ENCODE peak calls at places on chromosomes 4 and X, in seven cellular contexts. I is IMR-90, X is H9, Q is neuronal stem cell, U is mesenchymal stem cell, R is H1, V is trophoblast cell. M is an unnamed sample. For H3K79me1, the result is how much of the 10 kb centered on the place peaks cover.

GRCh38 chr4:141711211-141711610 is 74.8 kb downstream of the IL15 start:
- DNase-seq in V (no peak), U (peak), R (no peak), X (no peak), I (peak), Q (no peak), M (peak)

GRCh38 chr4:114401483-114401882 is 197.1 kb upstream of the UGT8 start:
- DNase-seq in V (no peak), R (no peak), Q (no peak), X (no peak), I (no peak), U (no peak), M (no peak)

GRCh38 chr4:149997881-149998421 is 80.3 kb upstream of the DCLK2 start:
- DNase-seq in Q (no peak), V (no peak), R (no peak), X (no peak), U (peak), I (peak), M (peak)

GRCh38 chr4:116223059-116223732 is 862.2 kb downstream of the TRAM1L1 start:
- DNase-seq in R (no peak), V (no peak), X (no peak), U (no peak), I (no peak), Q (no peak), M (no peak)

GRCh38 chr4:141571368-141571767 is 65.0 kb upstream of the IL15 start:
- DNase-seq in I (peak), R (no peak), V (no peak), X (no peak), Q (no peak), U (peak), M (no peak)

GRCh38 chr4:86451560-86452322 is 91.9 kb upstream of the MAPK10 start:
- DNase-seq in R (no peak), Q (no peak), X (no peak), U (peak), V (peak), I (peak), M (peak)

GRCh38 chr4:2714918-2715317 is 41.2 kb downstream of the TNIP2 start:
- DNase-seq in X (no peak), U (no peak), R (no peak), I (no peak), Q (no peak), V (no peak), M (no peak)

GRCh38 chr4:105859233-105859632 is 36.0 kb upstream of the NPNT start:
- DNase-seq in I (peak), U (peak), X (no peak), R (no peak), V (no peak), Q (no peak), M (no peak)

GRCh38 chrX:9638871-9639270 is 126.8 kb downstream of the GPR143 start:
- DNase-seq in X (no peak), R (no peak), V (no peak), I (no peak), U (no peak), Q (no peak), M (no peak)

GRCh38 chrX:2871817-2872216 is 43.1 kb downstream of the GYG2 start:
- DNase-seq in I (no peak), R (no peak), V (no peak), X (no peak), Q (no peak), U (no peak), M (no peak)

GRCh38 chrX:105219454-105220401 is 766 bp downstream of the TEX13A start:
- DNase-seq in R (no peak), Q (no peak), I (no peak), V (no peak), X (no peak), U (no peak), M (no peak)

GRCh38 chr4:72484991-72485390 is 84.0 kb downstream of the ADAMTS3 start:
- DNase-seq in U (no peak), Q (no peak), R (no peak), X (no peak), I (no peak), V (no peak), M (no peak)

GRCh38 chrX:40109288-40110008 is 11.7 kb upstream of the BCOR start:
- DNase-seq in R (no peak), V (no peak), Q (no peak), I (peak), X (peak), U (peak), M (peak)

GRCh38 chrX:45767021-45767491 is 566.4 kb upstream of the DIPK2B start:
- DNase-seq in R (no peak), V (no peak), I (peak), Q (no peak), U (peak), X (no peak), M (no peak)

GRCh38 chr4:73734405-73735070 is 5.8 kb upstream of the CXCL8 start:
- DNase-seq in V (no peak), I (peak), U (peak), Q (no peak), X (no peak), R (no peak), M (no peak)

GRCh38 chr4:99945718-99946345 is 586 bp downstream of the DNAJB14 start:
- DNase-seq in R (no peak), Q (peak), U (peak), X (no peak), I (peak), V (peak), M (peak)

GRCh38 chr4:1305261-1305711 is 15.6 kb downstream of the MAEA start:
- DNase-seq in I (no peak), U (no peak), V (peak), Q (no peak), R (no peak), X (no peak), M (no peak)

GRCh38 chrX:40099046-40099968 is 1.5 kb upstream of the BCOR start:
- DNase-seq in Q (no peak), V (no peak), R (no peak), X (peak), I (no peak), U (peak), M (peak)

GRCh38 chr4:165505991-165506779 is 127.4 kb downstream of the CPE start:
- DNase-seq in R (no peak), Q (no peak), U (peak), X (no peak), V (peak), I (peak), M (no peak)
- H3K4ac ChIP-seq in R (no peak), Q (no peak), U (no peak), X (no peak), V (no peak), I (no peak), M (no peak)

GRCh38 chr4:25506032-25506571 is 129.0 kb downstream of the ANAPC4 start:
- DNase-seq in I (no peak), X (no peak), U (no peak), R (no peak), Q (no peak), V (no peak), M (no peak)
- H3K79me1 ChIP-seq in I (under half), X (under half), U (under half), R (under half), Q (under half), V (under half), M (under half)

GRCh38 chrX:118965395-118965794 is 9.0 kb upstream of the LONRF3 start:
- DNase-seq in X (no peak), U (no peak), I (no peak), V (no peak), R (no peak), Q (no peak), M (no peak)
- H3K23ac ChIP-seq in X (no peak), U (no peak), I (no peak), V (no peak), R (no peak), Q (no peak), M (no peak)

GRCh38 chr4:182227611-182228010 is 15.6 kb upstream of the TENM3 start:
- DNase-seq in V (peak), I (no peak), Q (no peak), X (no peak), R (no peak), U (no peak), M (no peak)
- H3K4ac ChIP-seq in V (no peak), I (no peak), Q (no peak), X (no peak), R (no peak), U (no peak), M (no peak)

DNA sequence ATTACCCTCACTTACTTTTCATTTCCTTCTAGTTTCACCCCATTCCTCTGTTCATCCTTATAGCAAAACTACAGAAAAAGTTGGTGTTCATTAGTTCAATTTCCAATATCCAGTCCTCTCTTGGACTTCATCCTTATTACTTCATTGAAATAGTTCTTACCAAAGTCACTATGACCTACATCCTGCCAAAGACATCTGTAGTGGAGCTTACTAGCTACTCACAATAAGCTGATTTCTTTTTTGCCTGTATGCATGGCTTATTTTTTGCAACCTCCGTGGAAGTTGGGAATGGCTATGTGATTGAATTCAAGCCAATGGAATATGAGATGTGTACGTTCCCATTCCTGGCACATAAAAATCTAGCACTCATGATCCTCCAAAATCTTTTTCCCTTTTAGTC is 4.6 kb upstream of the CDKL2 start:
- DNase-seq in Q (no peak), X (no peak), V (no peak), R (no peak), I (peak), U (no peak), M (no peak)
- H3K79me1 ChIP-seq in Q (under half), X (under half), V (under half), R (under half), I (under half), U (under half), M (under half)

DNA sequence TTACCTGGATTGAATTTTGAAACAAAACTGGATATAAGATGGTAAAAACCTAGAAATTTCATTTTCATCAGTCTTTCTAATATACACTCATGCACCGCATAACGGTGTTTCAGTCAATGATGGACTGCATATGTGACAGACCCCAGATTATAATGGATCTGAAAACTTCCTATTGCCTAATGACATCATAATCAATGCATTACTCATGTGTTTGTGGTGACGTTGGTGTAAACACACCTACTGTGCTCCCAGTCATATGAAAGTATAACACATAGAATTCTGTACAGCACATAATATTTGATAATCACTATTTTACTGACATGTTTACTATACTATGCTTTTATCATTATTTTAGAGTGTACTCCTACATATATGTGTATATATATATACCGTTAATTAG is 119.9 kb upstream of the AGA start:
- DNase-seq in Q (no peak), I (no peak), X (no peak), R (no peak), V (no peak), U (no peak), M (no peak)
- H3K23ac ChIP-seq in Q (no peak), I (no peak), X (no peak), R (no peak), V (no peak), U (no peak), M (no peak)

DNA sequence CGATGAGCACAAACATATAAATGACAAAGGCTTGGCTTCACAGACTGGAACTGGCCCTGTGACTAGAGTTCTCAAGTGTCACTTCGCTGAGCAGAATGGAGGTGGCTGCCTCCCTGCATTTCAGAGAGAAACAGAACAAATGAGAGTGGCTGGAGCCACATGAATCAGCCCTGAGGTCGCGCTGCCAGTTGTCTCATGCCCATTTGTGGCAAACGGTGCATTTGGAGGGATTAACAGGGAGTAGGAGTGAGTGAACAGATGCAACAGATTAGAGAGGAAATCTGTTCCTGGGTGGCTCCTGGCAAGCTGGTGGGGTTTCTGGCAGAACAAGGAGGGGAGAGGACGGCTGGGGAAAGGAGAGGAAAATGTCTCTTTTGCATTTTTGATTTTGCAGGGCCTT is 57.2 kb upstream of the STIM2 start:
- DNase-seq in X (peak), R (no peak), U (no peak), Q (peak), I (no peak), V (no peak), M (peak)
- H3K4ac ChIP-seq in X (no peak), R (no peak), U (no peak), Q (no peak), I (no peak), V (no peak), M (no peak)

DNA sequence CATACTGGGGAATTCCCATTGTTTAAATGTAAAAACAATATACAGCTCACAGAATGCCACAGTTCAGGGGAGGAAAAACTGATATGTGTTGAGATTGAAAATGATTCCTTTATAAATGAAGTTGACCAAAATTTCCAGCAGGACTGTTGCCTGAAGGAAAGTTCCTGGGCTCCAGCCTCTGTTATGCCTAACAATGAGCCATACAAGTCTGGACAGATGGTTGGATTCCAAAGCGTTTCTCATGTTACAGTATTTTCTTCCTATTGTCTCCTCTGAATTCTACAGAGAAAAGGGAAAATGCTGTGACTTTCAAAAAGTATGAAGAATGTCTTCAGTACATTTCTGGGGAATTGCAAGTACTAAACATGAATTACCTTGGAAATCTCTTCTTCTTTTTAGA is 73.3 kb downstream of the ALPK1 start:
- DNase-seq in Q (no peak), I (peak), U (no peak), X (no peak), V (no peak), R (no peak), M (no peak)
- H3K79me1 ChIP-seq in Q (under half), I (under half), U (under half), X (under half), V (under half), R (under half), M (under half)

GRCh38 chr4:26229974-26230373 is 90.8 kb upstream of the RBPJ start:
- DNase-seq in R (no peak), Q (no peak), V (no peak), U (no peak), I (no peak), X (no peak), M (no peak)

GRCh38 chr4:26226978-26227377 is 93.8 kb upstream of the RBPJ start:
- DNase-seq in X (no peak), U (no peak), V (no peak), Q (no peak), I (no peak), R (no peak), M (no peak)

GRCh38 chr4:26228883-26229282 is 91.9 kb upstream of the RBPJ start:
- DNase-seq in Q (no peak), R (no peak), U (no peak), I (no peak), V (no peak), X (no peak), M (no peak)

GRCh38 chr4:26223160-26223559 is 97.7 kb upstream of the RBPJ start:
- DNase-seq in U (peak), R (no peak), I (peak), Q (no peak), X (no peak), V (peak), M (no peak)

GRCh38 chr4:26227827-26228226 is 93.0 kb upstream of the RBPJ start:
- DNase-seq in R (no peak), V (no peak), X (no peak), I (no peak), Q (no peak), U (no peak), M (no peak)
- H3K23ac ChIP-seq in R (no peak), V (no peak), X (no peak), I (peak), Q (no peak), U (no peak), M (no peak)

GRCh38 chr4:9709724-9710123 is 71.7 kb upstream of the DRD5 start:
- DNase-seq in X (no peak), Q (no peak), U (no peak), V (no peak), R (no peak), I (no peak), M (no peak)
- H3K4ac ChIP-seq in X (no peak), Q (no peak), U (no peak), V (no peak), R (no peak), I (no peak), M (no peak)

M was measured in mesendoderm.